ENCODE peak calls at places on chromosomes 6 and 20, in ten cellular contexts. M is hepatocyte; B is AG04450; U is ascending aorta; C is heart right ventricle; N is A549; T is body of pancreas; P is CD8-positive, alpha-beta T cell; V is left ventricle myocardium inferior; R is Peyer's patch. Z is an unnamed sample.
A peak's percentile ranks its signal among the peaks of the same experiment; 100 is the strongest.

GRCh38 chr20:25345721-25346120 is 44.9 kb downstream of the ABHD12 start:
- DNase-seq in C (no peak), N (no peak), M (no peak), T (no peak), V (no peak), B (no peak), R (no peak), P (no peak), U (no peak), Z (no peak)

GRCh38 chr20:20237093-20237959 is 130.6 kb upstream of the INSM1 start:
- DNase-seq in T (peak; percentile 48), B (peak; percentile 3), N (peak; percentile 40), V (no peak), M (peak; percentile 70), C (no peak), P (peak; percentile 23), U (peak; percentile 66), R (no peak), Z (peak; percentile 26)

GRCh38 chr6:5679696-5680494 is 326.8 kb downstream of the NRN1 start:
- DNase-seq in N (no peak), R (no peak), C (no peak), M (no peak), U (no peak), B (no peak), T (no peak), V (no peak), P (no peak), Z (no peak)

GRCh38 chr6:71410164-71410566 is 121.6 kb downstream of the OGFRL1 start:
- DNase-seq in R (no peak), B (no peak), P (no peak), M (no peak), V (no peak), U (no peak), C (no peak), N (peak; percentile 46), T (peak; percentile 18), Z (no peak)

GRCh38 chr6:161033667-161034066 is 42.1 kb downstream of the MAP3K4 start:
- DNase-seq in R (no peak), B (no peak), M (no peak), U (no peak), P (no peak), T (no peak), V (no peak), N (no peak), C (no peak), Z (no peak)

GRCh38 chr6:151161363-151161762 is 78.4 kb upstream of the AKAP12 start:
- DNase-seq in C (no peak), V (no peak), U (no peak), T (no peak), P (no peak), M (no peak), N (no peak), R (no peak), B (no peak), Z (no peak)

GRCh38 chr20:49676581-49677291 is 36.9 kb downstream of the B4GALT5 start:
- DNase-seq in U (no peak), T (peak; percentile 58), M (no peak), N (peak; percentile 53), R (no peak), V (no peak), P (peak; percentile 36), B (no peak), C (no peak), Z (no peak)

GRCh38 chr20:63748356-63749270 is 9.0 kb downstream of the SLC2A4RG start:
- DNase-seq in R (no peak), M (peak; percentile 4), C (no peak), B (no peak), T (no peak), P (no peak), U (no peak), N (no peak), V (no peak), Z (no peak)

GRCh38 chr20:25318471-25319240 is 70.8 kb downstream of the PYGB start:
- DNase-seq in C (no peak), B (no peak), R (no peak), T (peak; percentile 58), M (no peak), U (peak; percentile 63), P (no peak), V (no peak), N (no peak), Z (no peak)

GRCh38 chr6:148273962-148274752 is 68.5 kb upstream of the SASH1 start:
- DNase-seq in N (no peak), P (no peak), V (no peak), T (no peak), B (no peak), M (no peak), C (no peak), U (no peak), R (no peak), Z (peak; percentile 78)

GRCh38 chr6:135465903-135466302 is 31.6 kb downstream of the AHI1 start:
- DNase-seq in M (no peak), C (no peak), P (no peak), U (no peak), B (no peak), T (no peak), V (no peak), N (no peak), R (no peak), Z (no peak)

GRCh38 chr20:25177890-25178321 is 17.6 kb upstream of the ENTPD6 start:
- DNase-seq in B (no peak), V (no peak), T (peak; percentile 80), C (no peak), R (no peak), N (no peak), M (no peak), P (no peak), U (no peak), Z (no peak)

GRCh38 chr6:56821005-56821432 is 133.9 kb upstream of the BEND6 start:
- DNase-seq in B (no peak), P (no peak), V (no peak), U (no peak), R (no peak), C (no peak), M (no peak), T (no peak), N (no peak), Z (no peak)

GRCh38 chr6:146990821-146991798 is 213.1 kb upstream of the STXBP5 start:
- DNase-seq in B (no peak), N (peak; percentile 82), T (no peak), C (no peak), M (peak; percentile 47), R (no peak), U (no peak), V (no peak), P (no peak), Z (no peak)

GRCh38 chr20:41586784-41587183 is 31.4 kb downstream of the CHD6 start:
- DNase-seq in C (no peak), B (no peak), U (no peak), P (no peak), M (no peak), R (no peak), V (no peak), N (no peak), T (no peak), Z (no peak)

GRCh38 chr20:41587956-41588355 is 30.2 kb downstream of the CHD6 start:
- DNase-seq in R (no peak), M (no peak), T (no peak), B (peak; percentile 13), V (no peak), C (no peak), N (no peak), P (no peak), U (no peak), Z (no peak)

GRCh38 chr20:41587523-41587922 is 30.7 kb downstream of the CHD6 start:
- DNase-seq in T (no peak), M (no peak), B (no peak), V (no peak), P (no peak), N (no peak), R (no peak), U (no peak), C (no peak), Z (no peak)

GRCh38 chr20:41594514-41595322 is 23.5 kb downstream of the CHD6 start:
- DNase-seq in C (no peak), M (no peak), V (no peak), P (no peak), R (no peak), T (no peak), N (no peak), U (no peak), B (no peak), Z (no peak)

GRCh38 chr20:41592516-41593192 is 25.5 kb downstream of the CHD6 start:
- DNase-seq in R (no peak), B (no peak), M (no peak), V (no peak), N (no peak), T (no peak), P (no peak), U (no peak), C (no peak), Z (no peak)
- H3K9me3 ChIP-seq in R (peaks cover 13% of the 10 kb centered on the region), B (peaks cover 20% of the 10 kb centered on the region), M (no peaks in the 10 kb centered on the region), V (peaks cover 42% of the 10 kb centered on the region), N (no peaks in the 10 kb centered on the region), T (no peaks in the 10 kb centered on the region), P (peaks cover 3% of the 10 kb centered on the region), U (peaks cover 23% of the 10 kb centered on the region), C (peaks cover 59% of the 10 kb centered on the region), Z (peaks cover 13% of the 10 kb centered on the region)

GRCh38 chr6:91167846-91168245 is 581.0 kb upstream of the MAP3K7 start:
- DNase-seq in N (no peak), P (no peak), C (no peak), M (peak; percentile 6), U (no peak), T (no peak), B (no peak), R (no peak), V (no peak), Z (no peak)

GRCh38 chr6:91173651-91174050 is 586.8 kb upstream of the MAP3K7 start:
- DNase-seq in N (no peak), U (no peak), P (no peak), B (no peak), R (no peak), M (no peak), C (no peak), T (no peak), V (no peak), Z (no peak)
- H3K4me3 ChIP-seq in N (no peak overlapping the region), U (no peak overlapping the region), P (no peak overlapping the region), B (no peak overlapping the region), R (no peak overlapping the region), M (no peak overlapping the region), C (no peak overlapping the region), T (no peak overlapping the region), V (no peak overlapping the region), Z (no peak overlapping the region)

DNA sequence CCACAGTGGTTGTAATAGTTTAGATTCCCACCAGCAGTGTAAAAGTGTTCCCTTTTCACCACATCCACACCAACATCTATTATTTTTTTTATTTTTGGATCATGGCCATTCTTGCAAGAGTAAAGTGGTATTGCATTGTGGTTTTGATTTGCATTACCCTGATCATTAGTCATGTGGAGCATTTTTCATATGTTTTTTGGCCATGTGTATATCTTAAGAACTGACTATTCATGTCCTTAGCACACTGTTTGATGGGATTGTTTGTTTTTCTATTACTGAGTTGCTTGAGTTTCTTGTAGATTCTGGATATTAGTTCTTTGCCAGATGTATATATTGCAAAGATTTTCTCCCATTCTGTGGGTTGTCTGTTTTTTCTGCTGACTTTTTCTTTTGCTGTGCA is 820.1 kb downstream of the TENT5A start:
- DNase-seq in R (no peak), C (no peak), M (no peak), U (no peak), P (no peak), B (peak; percentile 26), N (no peak), V (no peak), T (no peak), Z (no peak)
- H3K9me3 ChIP-seq in R (no peaks in the 10 kb centered on the region), C (peaks cover 35% of the 10 kb centered on the region), M (no peaks in the 10 kb centered on the region), U (peaks cover under 1% of the 10 kb centered on the region), P (no peaks in the 10 kb centered on the region), B (peaks cover 3% of the 10 kb centered on the region), N (no peaks in the 10 kb centered on the region), V (peaks cover 43% of the 10 kb centered on the region), T (no peaks in the 10 kb centered on the region), Z (peaks cover 5% of the 10 kb centered on the region)

GRCh38 chr20:11544029-11544678 is 373.5 kb upstream of the BTBD3 start:
- DNase-seq in V (no peak), N (peak; percentile 84), M (peak; percentile 69), B (peak; percentile 37), P (no peak), C (no peak), U (peak; percentile 62), R (no peak), T (peak; percentile 62), Z (no peak)
- H3K4me3 ChIP-seq in V (no peak overlapping the region), N (no peak overlapping the region), M (no peak overlapping the region), B (peak overlapping the region; percentile 17), P (no peak overlapping the region), C (no peak overlapping the region), U (peak overlapping the region; percentile 31), R (no peak overlapping the region), T (no peak overlapping the region), Z (peak overlapping the region; percentile 43)